ENCODE peak calls at places on chromosomes 13 and 19, in five cellular contexts. M, Z, B, V and S are unnamed samples.

GRCh38 chr13:105914637-105915036 is 620.8 kb downstream of the EFNB2 start:
- DNase-seq in M (no peak), Z (no peak), B (no peak), V (no peak), S (no peak)

GRCh38 chr19:14116918-14117578 is 514 bp downstream of the PRKACA start:
- DNase-seq in M (no peak), Z (peak), B (no peak), V (no peak), S (peak)

GRCh38 chr13:113410472-113411201 is 42.7 kb downstream of the ADPRHL1 start:
- DNase-seq in M (no peak), Z (no peak), B (peak), V (no peak), S (no peak)

GRCh38 chr19:57954996-57955395 is 7.5 kb upstream of the ZNF256 start:
- DNase-seq in M (no peak), Z (no peak), B (no peak), V (no peak), S (no peak)

GRCh38 chr13:23915308-23915707 is 18.0 kb upstream of the C1QTNF9B start:
- DNase-seq in M (no peak), Z (no peak), B (no peak), V (no peak), S (no peak)

GRCh38 chr19:32817252-32817912 is 52.2 kb downstream of the SLC7A9 start:
- DNase-seq in M (no peak), Z (no peak), B (no peak), V (no peak), S (no peak)

GRCh38 chr13:106602178-106602577 is 34.2 kb upstream of the ARGLU1 start:
- DNase-seq in M (no peak), Z (no peak), B (no peak), V (no peak), S (no peak)

GRCh38 chr13:41565221-41565620 is 107.9 kb downstream of the RGCC start:
- DNase-seq in M (no peak), Z (no peak), B (no peak), V (no peak), S (no peak)

GRCh38 chr19:3700242-3701032 is at the start of gene PIP5K1C:
- DNase-seq in M (peak), Z (peak), B (peak), V (peak), S (peak)

GRCh38 chr13:113783966-113784644 is 25.1 kb downstream of the TMEM255B start:
- DNase-seq in M (no peak), Z (no peak), B (no peak), V (no peak), S (no peak)

GRCh38 chr19:41951686-41952172 is 7.4 kb downstream of the RABAC1 start:
- DNase-seq in M (peak), Z (peak), B (no peak), V (peak), S (peak)

GRCh38 chr13:46315491-46316075 is 71.5 kb downstream of the RUBCNL start:
- DNase-seq in M (no peak), Z (no peak), B (no peak), V (no peak), S (no peak)

GRCh38 chr19:38559428-38560401 is 58.0 kb downstream of the MAP4K1 start:
- DNase-seq in M (no peak), Z (peak), B (no peak), V (no peak), S (peak)

GRCh38 chr19:31627824-31628223 is 278.6 kb upstream of the TSHZ3 start:
- DNase-seq in M (no peak), Z (no peak), B (no peak), V (no peak), S (no peak)

GRCh38 chr19:41735071-41735623 is 20.2 kb upstream of the CEACAM6 start:
- DNase-seq in M (no peak), Z (no peak), B (no peak), V (no peak), S (no peak)